ENCODE peak calls at places on chromosomes 7 and 10, in four cellular contexts. One of them, this sample, is unnamed.

GRCh38 chr7:105759670-105760548 is 116.5 kb downstream of the ATXN7L1 start:
- DNase-seq in IMR-90: peak; percentile 71
- DNase-seq in H1: no peak
- DNase-seq in H9: no peak
- DNase-seq in this sample: peak; percentile 71

GRCh38 chr7:22255834-22256233 is 101.1 kb downstream of the RAPGEF5 start:
- DNase-seq in IMR-90: no peak
- DNase-seq in H9: no peak
- DNase-seq in H1: no peak
- DNase-seq in this sample: no peak

GRCh38 chr10:52777414-52777813 is 4.8 kb upstream of the MBL2 start:
- DNase-seq in H9: no peak
- DNase-seq in H1: no peak
- DNase-seq in IMR-90: no peak
- DNase-seq in this sample: no peak

GRCh38 chr10:26839966-26840627 is 20.7 kb downstream of the ABI1 start:
- DNase-seq in IMR-90: peak; percentile 74
- DNase-seq in H9: no peak
- DNase-seq in H1: no peak
- DNase-seq in this sample: peak; percentile 24

GRCh38 chr10:970311-971149 is 17.7 kb upstream of the GTPBP4 start:
- DNase-seq in H1: no peak
- DNase-seq in H9: no peak
- DNase-seq in IMR-90: no peak
- DNase-seq in this sample: peak; percentile 63

GRCh38 chr7:84801396-84801795 is 385.5 kb downstream of the SEMA3D start:
- DNase-seq in IMR-90: no peak
- DNase-seq in H9: no peak
- DNase-seq in H1: no peak
- DNase-seq in this sample: no peak

GRCh38 chr7:23357190-23358093 is 58.3 kb downstream of the MALSU1 start:
- DNase-seq in H9: no peak
- DNase-seq in IMR-90: peak; percentile 56
- DNase-seq in H1: no peak
- DNase-seq in this sample: peak; percentile 63

GRCh38 chr10:11573497-11573896 is 38.0 kb downstream of the USP6NL start:
- DNase-seq in H9: no peak
- DNase-seq in IMR-90: peak; percentile 63
- DNase-seq in H1: no peak
- DNase-seq in this sample: peak; percentile 58

GRCh38 chr7:137146552-137146961 is 197.0 kb downstream of the PTN start:
- DNase-seq in H9: no peak
- DNase-seq in H1: no peak
- DNase-seq in IMR-90: peak; percentile 94
- DNase-seq in this sample: peak; percentile 76

GRCh38 chr10:98414932-98415709 is at the start of gene PYROXD2:
- DNase-seq in IMR-90: peak; percentile 88
- DNase-seq in H1: peak; percentile 73
- DNase-seq in H9: peak; percentile 94
- DNase-seq in this sample: peak; percentile 90

GRCh38 chr7:49911906-49912305 is 138.5 kb downstream of the VWC2 start:
- DNase-seq in H9: no peak
- DNase-seq in H1: no peak
- DNase-seq in IMR-90: no peak
- DNase-seq in this sample: no peak

GRCh38 chr10:95864906-95865813 is 42.6 kb upstream of the CC2D2B start:
- DNase-seq in H9: peak; percentile 58
- DNase-seq in H1: no peak
- DNase-seq in IMR-90: peak; percentile 86
- DNase-seq in this sample: peak; percentile 96

GRCh38 chr7:23470290-23471089 is at the start of gene IGF2BP3:
- DNase-seq in H9: peak; percentile 95
- DNase-seq in H1: peak; percentile 91
- DNase-seq in IMR-90: peak; percentile 96
- DNase-seq in this sample: peak; percentile 99

GRCh38 chr10:31118561-31118960 is 86.9 kb upstream of the ZNF438 start:
- DNase-seq in H1: no peak
- DNase-seq in H9: no peak
- DNase-seq in IMR-90: peak; percentile 62
- DNase-seq in this sample: no peak

GRCh38 chr7:30505174-30505697 is 607 bp upstream of the GGCT start:
- DNase-seq in IMR-90: no peak
- DNase-seq in H1: no peak
- DNase-seq in H9: no peak
- DNase-seq in this sample: no peak

GRCh38 chr7:27169658-27170493 is 4.2 kb downstream of the HOXA10 start:
- DNase-seq in H1: no peak
- DNase-seq in H9: peak; percentile 69
- DNase-seq in IMR-90: no peak
- DNase-seq in this sample: peak; percentile 66

GRCh38 chr7:27560706-27561235 is 101.9 kb downstream of the HIBADH start:
- DNase-seq in IMR-90: peak; percentile 91
- DNase-seq in H1: no peak
- DNase-seq in H9: no peak
- DNase-seq in this sample: peak; percentile 70

GRCh38 chr10:133379152-133379800 is at the start of gene PAOX:
- DNase-seq in H9: peak; percentile 62
- DNase-seq in IMR-90: peak; percentile 46
- DNase-seq in H1: no peak
- DNase-seq in this sample: peak; percentile 64

GRCh38 chr7:155562106-155562505 is 15.7 kb upstream of the CNPY1 start:
- DNase-seq in H1: no peak
- DNase-seq in IMR-90: no peak
- DNase-seq in H9: no peak
- DNase-seq in this sample: no peak

GRCh38 chr10:123134915-123135414 is 805 bp upstream of the HMX3 start:
- DNase-seq in H9: no peak
- DNase-seq in IMR-90: no peak
- DNase-seq in H1: no peak
- DNase-seq in this sample: no peak

GRCh38 chr7:99019523-99020412 is 124.1 kb downstream of the SMURF1 start:
- DNase-seq in H1: no peak
- DNase-seq in IMR-90: no peak
- DNase-seq in H9: no peak
- DNase-seq in this sample: no peak

GRCh38 chr7:24477807-24478655 is 95.2 kb upstream of the PALS2 start:
- DNase-seq in H9: peak; percentile 67
- DNase-seq in H1: peak; percentile 49
- DNase-seq in IMR-90: peak; percentile 90
- DNase-seq in this sample: peak; percentile 80

GRCh38 chr10:34339816-34340553 is 475.1 kb downstream of the PARD3 start:
- DNase-seq in H1: no peak
- DNase-seq in IMR-90: no peak
- DNase-seq in H9: no peak
- DNase-seq in this sample: no peak

GRCh38 chr7:34339061-34339526 is 318.9 kb upstream of the NPSR1 start:
- DNase-seq in H1: no peak
- DNase-seq in IMR-90: no peak
- DNase-seq in H9: no peak
- DNase-seq in this sample: peak; percentile 61

GRCh38 chr10:29277296-29277695 is 11.6 kb upstream of the LYZL1 start:
- DNase-seq in H9: no peak
- DNase-seq in H1: no peak
- DNase-seq in IMR-90: no peak
- DNase-seq in this sample: no peak

GRCh38 chr7:28145931-28146330 is 34.7 kb downstream of the JAZF1 start:
- DNase-seq in H1: no peak
- DNase-seq in H9: no peak
- DNase-seq in IMR-90: no peak
- DNase-seq in this sample: no peak

GRCh38 chr10:74400186-74400585 is 249.2 kb downstream of the ADK start:
- DNase-seq in H1: no peak
- DNase-seq in H9: no peak
- DNase-seq in IMR-90: no peak
- DNase-seq in this sample: no peak

GRCh38 chr10:98257961-98258360 is 10.0 kb downstream of the LOXL4 start:
- DNase-seq in IMR-90: no peak
- DNase-seq in H9: no peak
- DNase-seq in H1: no peak
- DNase-seq in this sample: no peak

GRCh38 chr7:144780071-144780608 is 55.7 kb downstream of the TPK1 start:
- DNase-seq in H1: no peak
- DNase-seq in IMR-90: no peak
- DNase-seq in H9: no peak
- DNase-seq in this sample: no peak

DNA sequence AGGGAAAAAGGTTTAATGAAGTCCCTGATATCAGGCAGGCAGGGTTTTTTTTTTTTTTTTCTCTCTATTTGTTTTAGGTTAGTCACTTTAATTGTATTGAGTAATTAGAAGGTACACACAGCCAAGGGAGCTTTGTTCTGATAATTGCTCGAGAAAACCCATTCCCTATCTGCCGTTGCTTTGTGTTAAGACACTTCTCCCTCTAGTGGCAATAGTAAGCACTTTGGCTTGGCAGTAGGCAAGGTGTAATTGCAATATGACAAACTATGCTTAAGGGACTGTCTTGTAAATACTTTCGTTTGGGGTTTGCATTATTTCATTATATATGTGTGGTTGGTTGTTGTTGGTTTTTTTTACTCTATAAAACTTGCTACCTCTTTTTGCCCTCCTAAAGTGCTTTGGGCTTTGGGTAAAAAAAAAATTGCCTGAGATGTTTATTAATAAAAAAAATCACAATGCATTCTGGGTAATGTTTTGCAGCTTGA is 113.4 kb downstream of the BTRC start:
- DNase-seq in H9: peak; percentile 42
- DNase-seq in IMR-90: peak; percentile 78
- DNase-seq in H1: no peak
- DNase-seq in this sample: peak; percentile 80
- H3K18ac ChIP-seq in H9: no peak overlapping the region
- H3K18ac ChIP-seq in IMR-90: no peak overlapping the region
- H3K18ac ChIP-seq in H1: no peak overlapping the region
- H3K18ac ChIP-seq in this sample: no peak overlapping the region

GRCh38 chr7:2812831-2813230 is 31.3 kb downstream of the GNA12 start:
- DNase-seq in IMR-90: no peak
- DNase-seq in H1: no peak
- DNase-seq in H9: no peak
- DNase-seq in this sample: peak; percentile 69

GRCh38 chr7:2815523-2816240 is 28.4 kb downstream of the GNA12 start:
- DNase-seq in IMR-90: no peak
- DNase-seq in H1: no peak
- DNase-seq in H9: no peak
- DNase-seq in this sample: no peak

GRCh38 chr7:2813350-2814185 is 30.5 kb downstream of the GNA12 start:
- DNase-seq in H1: no peak
- DNase-seq in H9: no peak
- DNase-seq in IMR-90: no peak
- DNase-seq in this sample: no peak

GRCh38 chr7:2814186-2814530 is 29.9 kb downstream of the GNA12 start:
- DNase-seq in H9: no peak
- DNase-seq in H1: no peak
- DNase-seq in IMR-90: no peak
- DNase-seq in this sample: no peak

GRCh38 chr7:2814682-2815522 is 29.2 kb downstream of the GNA12 start:
- DNase-seq in H9: peak; percentile 86
- DNase-seq in H1: peak; percentile 65
- DNase-seq in IMR-90: no peak
- DNase-seq in this sample: peak; percentile 80
- H3K4me1 ChIP-seq in H9: peaks cover 27% of the 10 kb centered on the region
- H3K4me1 ChIP-seq in H1: peaks cover 35% of the 10 kb centered on the region
- H3K4me1 ChIP-seq in IMR-90: peaks cover 51% of the 10 kb centered on the region
- H3K4me1 ChIP-seq in this sample: peaks cover 52% of the 10 kb centered on the region

GRCh38 chr7:36129048-36129534 is 24.0 kb upstream of the EEPD1 start:
- DNase-seq in IMR-90: peak; percentile 55
- DNase-seq in H1: no peak
- DNase-seq in H9: no peak
- DNase-seq in this sample: peak; percentile 56

GRCh38 chr7:36131026-36131425 is 22.0 kb upstream of the EEPD1 start:
- DNase-seq in IMR-90: peak; percentile 19
- DNase-seq in H1: no peak
- DNase-seq in H9: no peak
- DNase-seq in this sample: peak; percentile 18

GRCh38 chr7:36130236-36130945 is 22.7 kb upstream of the EEPD1 start:
- DNase-seq in IMR-90: no peak
- DNase-seq in H9: no peak
- DNase-seq in H1: no peak
- DNase-seq in this sample: no peak

GRCh38 chr7:36128448-36129047 is 24.5 kb upstream of the EEPD1 start:
- DNase-seq in H1: no peak
- DNase-seq in H9: peak; percentile 52
- DNase-seq in IMR-90: peak; percentile 91
- DNase-seq in this sample: peak; percentile 89

DNA sequence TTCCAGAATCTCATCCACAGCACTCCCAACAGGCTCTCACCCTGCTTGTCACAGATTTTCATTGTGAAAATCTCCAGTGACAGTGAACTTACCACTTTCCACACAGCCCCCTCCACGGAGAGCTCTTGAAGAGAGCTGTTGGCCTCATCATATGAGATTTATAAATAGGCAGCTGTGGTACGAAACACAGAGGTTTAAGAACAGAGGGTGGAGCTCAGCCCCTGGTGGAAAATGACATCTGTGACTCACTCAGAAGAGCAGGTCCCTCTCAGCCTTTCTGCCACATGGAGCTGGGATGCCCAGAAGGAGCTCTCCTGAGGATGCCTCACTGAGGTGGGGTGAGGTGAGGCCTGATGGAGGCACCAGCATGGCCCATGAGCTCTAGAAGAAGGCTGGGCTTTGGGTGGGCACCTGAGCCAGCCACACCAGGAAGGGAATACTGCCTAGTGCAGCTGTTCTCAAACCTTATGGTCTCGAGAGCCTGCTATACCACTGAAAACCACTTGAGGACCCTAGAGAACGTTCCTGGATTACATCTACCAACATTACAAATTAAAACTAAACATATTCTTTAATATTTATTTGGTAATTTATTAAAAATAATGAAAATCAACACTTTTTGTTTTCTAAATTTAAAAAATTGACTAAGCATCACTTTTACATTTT is 25.8 kb upstream of the EEPD1 start:
- DNase-seq in H1: no peak
- DNase-seq in H9: no peak
- DNase-seq in IMR-90: peak; percentile 47
- DNase-seq in this sample: peak; percentile 34
- H3K18ac ChIP-seq in H1: no peak overlapping the region
- H3K18ac ChIP-seq in H9: no peak overlapping the region
- H3K18ac ChIP-seq in IMR-90: no peak overlapping the region
- H3K18ac ChIP-seq in this sample: no peak overlapping the region

DNA sequence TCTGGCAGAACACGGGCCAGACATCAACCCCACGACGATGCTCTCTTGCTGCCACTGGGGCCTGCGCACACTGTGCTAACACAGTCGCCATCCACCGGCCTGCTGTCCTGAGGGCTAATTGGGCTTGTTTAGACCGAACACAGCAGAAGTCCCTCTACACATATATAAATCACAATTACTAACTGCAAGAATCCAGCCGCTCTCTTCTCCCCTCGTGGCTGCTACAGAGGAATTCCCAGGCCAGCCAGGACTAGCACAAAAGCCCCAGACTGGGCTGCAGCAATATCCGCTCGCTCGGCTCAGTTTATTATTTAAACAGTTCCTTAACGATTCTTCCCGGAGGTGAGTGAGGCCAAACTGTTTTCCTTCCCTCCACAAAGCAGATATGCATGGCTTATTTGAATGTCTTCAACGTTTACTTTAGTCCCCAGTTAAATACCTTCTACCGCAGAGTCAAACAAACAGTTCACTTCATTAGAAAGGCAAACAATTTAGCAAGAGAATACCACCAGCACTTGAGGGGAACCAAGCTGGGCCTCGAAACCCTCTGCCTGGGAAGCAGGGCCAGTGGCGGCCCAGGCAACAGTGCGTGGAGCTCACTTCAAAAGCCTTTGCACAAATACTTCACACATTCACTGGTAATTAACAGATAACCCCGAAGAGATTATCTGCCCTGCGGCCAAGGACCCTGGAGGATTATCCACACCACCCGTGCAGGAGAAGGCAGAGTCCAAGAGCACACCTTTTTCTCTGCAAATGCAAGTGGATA is 145.4 kb downstream of the GLI3 start:
- DNase-seq in H1: peak; percentile 65
- DNase-seq in H9: peak; percentile 80
- DNase-seq in IMR-90: peak; percentile 64
- DNase-seq in this sample: peak; percentile 86
- H3K4me1 ChIP-seq in H1: peaks cover 10% of the 10 kb centered on the region
- H3K4me1 ChIP-seq in H9: peaks cover 7% of the 10 kb centered on the region
- H3K4me1 ChIP-seq in IMR-90: peaks cover 28% of the 10 kb centered on the region
- H3K4me1 ChIP-seq in this sample: peaks cover 28% of the 10 kb centered on the region